ENCODE peak calls at places on chromosomes 13 and 19, in six cellular contexts. Y is CD8-positive, alpha-beta T cell; D is heart left ventricle; J is stomach; G is MM.1S; O is DND-41. L is an unnamed sample.

GRCh38 chr13:50616101-50616500 is 227.4 kb downstream of the DLEU7 start:
- DNase-seq in Y (no peak), D (no peak), J (no peak), G (no peak), O (no peak), L (no peak)

GRCh38 chr13:104757712-104758111 is 1691.5 kb upstream of the SLC10A2 start:
- DNase-seq in Y (no peak), D (no peak), J (no peak), G (no peak), O (no peak), L (no peak)

GRCh38 chr13:76944457-76944856 is 3.9 kb upstream of the ACOD1 start:
- DNase-seq in Y (no peak), D (no peak), J (no peak), G (no peak), O (no peak), L (no peak)

GRCh38 chr19:55027472-55028337 is 10.4 kb downstream of the GP6 start:
- DNase-seq in Y (no peak), D (no peak), J (no peak), G (no peak), O (no peak), L (no peak)

GRCh38 chr13:51577690-51578089 is 6.6 kb upstream of the WDFY2 start:
- DNase-seq in Y (no peak), D (no peak), J (no peak), G (no peak), O (no peak), L (no peak)

GRCh38 chr13:85970727-85971126 is 171.5 kb upstream of the SLITRK6 start:
- DNase-seq in Y (no peak), D (no peak), J (no peak), G (no peak), O (no peak), L (no peak)

GRCh38 chr19:45125975-45126493 is 33.1 kb downstream of the PPP1R37 start:
- DNase-seq in Y (peak; percentile 72), D (peak; percentile 37), J (peak; percentile 87), G (peak; percentile 52), O (peak; percentile 70), L (peak; percentile 61)

GRCh38 chr19:16463991-16464575 is 7.7 kb downstream of the EPS15L1 start:
- DNase-seq in Y (no peak), D (no peak), J (no peak), G (no peak), O (no peak), L (no peak)

GRCh38 chr13:100497394-100497793 is 91.2 kb downstream of the GGACT start:
- DNase-seq in Y (no peak), D (no peak), J (no peak), G (peak; percentile 88), O (no peak), L (no peak)

GRCh38 chr13:113187263-113187669 is 21.2 kb downstream of the PCID2 start:
- DNase-seq in Y (no peak), D (peak; percentile 85), J (peak; percentile 72), G (no peak), O (no peak), L (no peak)

GRCh38 chr13:44393391-44393790 is 19.8 kb downstream of the SERP2 start:
- DNase-seq in Y (no peak), D (no peak), J (peak; percentile 62), G (no peak), O (no peak), L (no peak)

DNA sequence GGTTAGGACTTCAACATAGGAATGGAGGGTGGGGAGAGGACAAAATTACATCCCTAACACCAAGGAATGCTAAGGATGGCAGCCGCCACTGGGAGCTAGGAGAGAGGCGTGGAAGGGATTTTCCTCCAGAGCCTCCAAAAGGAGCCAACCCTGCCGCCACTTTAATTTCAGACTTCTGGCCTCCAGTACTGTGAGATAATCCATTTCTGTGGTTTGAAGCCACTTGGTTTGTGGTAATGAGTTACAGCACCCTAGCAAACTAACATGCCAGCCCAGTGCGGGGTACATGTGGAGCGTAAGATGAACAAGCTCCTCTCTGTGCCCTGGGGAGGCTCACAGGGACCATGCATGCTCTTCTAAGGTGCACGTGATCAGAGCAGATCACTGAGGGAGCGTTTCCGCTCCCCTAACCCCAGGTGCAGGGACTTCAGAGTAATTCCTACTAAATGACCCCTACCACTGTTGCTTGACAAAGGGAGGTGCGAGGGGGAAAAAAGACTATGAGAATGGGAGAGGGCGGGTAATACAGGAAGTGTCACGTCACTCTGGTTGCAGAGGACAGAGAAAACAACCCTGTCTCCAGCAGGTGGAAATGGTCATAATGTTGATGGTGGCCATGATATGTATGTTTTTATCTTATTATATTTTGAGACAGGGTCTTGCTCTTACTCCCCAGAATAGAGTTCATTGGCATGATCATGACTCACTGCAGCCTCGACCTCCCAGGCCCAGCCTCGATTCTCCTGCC is 12.0 kb downstream of the FPR1 start:
- DNase-seq in Y (no peak), D (no peak), J (no peak), G (no peak), O (no peak), L (no peak)
- H3K27ac ChIP-seq in Y (no peak overlapping the region), D (no peak overlapping the region), J (no peak overlapping the region), G (no peak overlapping the region), O (no peak overlapping the region), L (no peak overlapping the region)

GRCh38 chr19:33275559-33275932 is 26.8 kb downstream of the CEBPA start:
- DNase-seq in Y (no peak), D (no peak), J (no peak), G (no peak), O (no peak), L (no peak)

GRCh38 chr19:33273881-33274662 is 28.3 kb downstream of the CEBPA start:
- DNase-seq in Y (no peak), D (no peak), J (peak; percentile 73), G (no peak), O (no peak), L (no peak)

GRCh38 chr19:33271246-33272021 is 30.9 kb downstream of the CEBPA start:
- DNase-seq in Y (no peak), D (no peak), J (no peak), G (no peak), O (no peak), L (no peak)

GRCh38 chr19:33274663-33275558 is 27.4 kb downstream of the CEBPA start:
- DNase-seq in Y (no peak), D (no peak), J (no peak), G (no peak), O (no peak), L (no peak)

DNA sequence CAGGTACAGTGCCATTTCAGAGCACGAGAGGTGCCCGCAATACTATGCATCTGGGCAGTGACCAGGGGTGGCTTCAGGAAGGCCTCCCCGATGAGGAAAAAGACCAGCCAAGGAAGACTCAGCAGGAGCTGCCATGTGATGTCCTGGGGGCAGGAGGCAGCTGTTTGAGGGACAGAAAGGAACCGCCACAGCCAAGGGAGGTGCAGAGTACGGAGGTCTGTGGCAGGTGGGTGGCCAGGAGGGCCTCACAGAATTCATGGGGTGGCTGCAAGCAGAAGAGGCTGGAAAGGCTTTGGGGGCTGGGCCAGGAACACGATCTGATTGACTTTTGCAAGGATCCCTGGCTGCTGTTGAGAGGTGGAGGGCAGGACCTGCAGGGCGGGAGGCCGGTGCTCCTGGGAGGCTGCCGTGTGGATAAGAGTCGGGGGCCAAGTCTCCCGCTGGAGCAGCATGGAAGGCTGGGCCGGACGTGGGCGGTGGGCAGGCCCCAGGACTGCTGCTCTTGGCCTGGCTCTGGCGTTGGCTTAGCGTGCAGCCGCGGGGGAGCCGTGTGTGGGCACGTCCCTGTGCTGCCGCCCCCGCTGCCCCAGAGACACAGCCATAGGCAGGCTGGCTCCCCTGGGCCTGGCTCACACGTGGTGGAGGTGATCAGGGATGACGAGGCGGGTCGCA is 29.1 kb downstream of the CEBPA start:
- DNase-seq in Y (no peak), D (no peak), J (no peak), G (no peak), O (no peak), L (no peak)
- H3K4me3 ChIP-seq in Y (no peak overlapping the region), D (no peak overlapping the region), J (no peak overlapping the region), G (no peak overlapping the region), O (no peak overlapping the region), L (no peak overlapping the region)

GRCh38 chr19:4501691-4502090 is 16.6 kb downstream of the PLIN4 start:
- DNase-seq in Y (no peak), D (peak; percentile 7), J (no peak), G (no peak), O (no peak), L (no peak)
- H3K36me3 ChIP-seq in Y (peaks cover 5% of the 10 kb centered on the region), D (peaks cover 80% of the 10 kb centered on the region), J (peaks cover 99% of the 10 kb centered on the region), G (no peaks in the 10 kb centered on the region), O (peaks cover 76% of the 10 kb centered on the region), L (no peaks in the 10 kb centered on the region)

GRCh38 chr19:2680808-2681207 is 21.7 kb downstream of the GNG7 start:
- DNase-seq in Y (no peak), D (no peak), J (no peak), G (no peak), O (no peak), L (no peak)

GRCh38 chr19:2686347-2686746 is 16.1 kb downstream of the GNG7 start:
- DNase-seq in Y (no peak), D (no peak), J (no peak), G (no peak), O (no peak), L (no peak)

GRCh38 chr19:2683430-2683995 is 19.0 kb downstream of the GNG7 start:
- DNase-seq in Y (no peak), D (no peak), J (no peak), G (no peak), O (no peak), L (no peak)

GRCh38 chr19:2690856-2691255 is 11.6 kb downstream of the GNG7 start:
- DNase-seq in Y (no peak), D (no peak), J (no peak), G (no peak), O (no peak), L (no peak)

DNA sequence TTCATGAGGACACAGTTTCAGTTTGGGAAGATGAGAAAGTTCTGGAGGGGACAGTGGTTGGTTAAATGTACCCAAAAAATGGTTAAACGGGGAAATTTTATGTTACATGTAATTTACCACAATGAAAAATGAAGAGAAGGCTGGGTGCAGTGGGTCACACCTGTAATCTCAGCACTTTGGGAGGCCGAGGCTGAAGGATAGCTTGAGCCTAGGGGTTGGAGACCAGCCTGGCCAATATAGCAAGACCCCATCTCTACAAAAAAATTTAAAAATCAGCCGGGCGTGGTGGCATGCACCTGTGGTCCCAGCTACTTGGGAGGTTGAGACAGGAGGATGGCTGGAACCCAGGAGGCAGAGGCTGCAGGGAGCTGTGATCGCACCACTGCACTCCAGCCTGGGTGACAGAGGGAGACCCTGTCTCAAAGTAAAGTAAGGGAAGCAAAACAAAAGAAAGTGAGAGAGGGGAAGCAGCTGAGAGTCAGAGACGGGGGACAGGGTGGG is 17.2 kb downstream of the GNG7 start:
- DNase-seq in Y (no peak), D (no peak), J (no peak), G (no peak), O (no peak), L (no peak)
- H3K27ac ChIP-seq in Y (no peak overlapping the region), D (no peak overlapping the region), J (no peak overlapping the region), G (no peak overlapping the region), O (no peak overlapping the region), L (no peak overlapping the region)

DNA sequence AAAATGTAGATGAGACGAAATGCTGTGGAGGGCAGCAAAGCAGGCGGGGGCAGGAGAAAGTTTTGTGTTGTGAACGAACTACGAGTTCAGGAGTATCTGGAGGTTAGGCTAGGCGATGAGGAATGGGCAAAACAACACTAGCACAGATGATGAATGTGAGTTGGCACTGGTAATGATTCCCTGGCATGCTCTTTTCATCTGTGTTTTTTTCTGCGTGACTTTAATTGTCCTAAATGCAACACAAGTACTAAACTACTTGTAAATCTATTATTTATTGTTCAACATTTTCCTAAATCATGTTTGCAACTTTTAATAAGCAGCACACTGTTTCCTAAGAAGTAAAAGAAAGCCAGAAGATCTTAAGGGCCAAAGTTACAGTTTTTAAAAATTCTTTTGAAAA is 19.2 kb downstream of the TNFSF13B start:
- DNase-seq in Y (no peak), D (no peak), J (no peak), G (no peak), O (no peak), L (no peak)
- H3K4me3 ChIP-seq in Y (no peak overlapping the region), D (no peak overlapping the region), J (no peak overlapping the region), G (no peak overlapping the region), O (no peak overlapping the region), L (no peak overlapping the region)

GRCh38 chr13:75327132-75327505 is 154.8 kb downstream of the TBC1D4 start:
- DNase-seq in Y (no peak), D (no peak), J (no peak), G (no peak), O (no peak), L (no peak)
- H3K36me3 ChIP-seq in Y (no peaks in the 10 kb centered on the region), D (peaks cover 15% of the 10 kb centered on the region), J (peaks cover 19% of the 10 kb centered on the region), G (no peaks in the 10 kb centered on the region), O (no peaks in the 10 kb centered on the region), L (no peaks in the 10 kb centered on the region)